ENCODE peak calls at places on chromosomes 1 and 21, in eight cellular contexts. B, Z, S, K, F, X, A and Y are unnamed samples.

GRCh38 chr1:87511449-87511848 is 182.8 kb downstream of the LMO4 start:
- DNase-seq in A (no peak), F (no peak), K (no peak), B (no peak), X (no peak), Z (no peak), S (no peak), Y (no peak)

GRCh38 chr1:155976913-155977606 is 1.3 kb downstream of the ARHGEF2 start:
- DNase-seq in Z (no peak), A (peak; percentile 58), B (no peak), X (no peak), K (no peak), S (no peak), F (no peak), Y (no peak)

GRCh38 chr1:27544818-27545612 is 55.0 kb upstream of the WASF2 start:
- DNase-seq in A (no peak), K (no peak), S (no peak), Z (peak; percentile 84), X (no peak), B (no peak), F (no peak), Y (peak; percentile 52)

GRCh38 chr21:37445228-37445627 is 78.7 kb downstream of the DYRK1A start:
- DNase-seq in B (no peak), A (no peak), F (no peak), X (no peak), S (no peak), Z (peak; percentile 64), K (no peak), Y (peak; percentile 87)

GRCh38 chr1:248841702-248842395 is 3.8 kb downstream of the ZNF672 start:
- DNase-seq in B (no peak), K (no peak), F (no peak), Z (peak; percentile 83), S (no peak), A (no peak), X (peak; percentile 74), Y (peak; percentile 77)

GRCh38 chr1:161052899-161053298 is 7.1 kb upstream of the USF1 start:
- DNase-seq in F (no peak), A (no peak), Z (no peak), S (no peak), K (no peak), X (no peak), B (no peak), Y (no peak)

GRCh38 chr1:112696578-112697320 is 10.2 kb downstream of the RHOC start:
- DNase-seq in F (no peak), B (no peak), A (no peak), S (no peak), Z (no peak), K (no peak), X (no peak), Y (no peak)

GRCh38 chr1:101238681-101239094 is 1.9 kb downstream of the S1PR1 start:
- DNase-seq in Z (peak; percentile 92), X (peak; percentile 93), K (peak; percentile 81), B (peak; percentile 68), A (peak; percentile 78), F (peak; percentile 52), S (peak; percentile 86), Y (peak; percentile 94)

GRCh38 chr1:224524679-224525078 is 90.1 kb upstream of the WDR26 start:
- DNase-seq in S (no peak), F (no peak), B (no peak), X (no peak), Z (peak; percentile 58), K (no peak), A (no peak), Y (no peak)

GRCh38 chr1:203626910-203627246 is 246 bp downstream of the ATP2B4 start:
- DNase-seq in F (no peak), S (no peak), Z (no peak), X (peak; percentile 81), A (peak; percentile 83), K (no peak), B (no peak), Y (no peak)

GRCh38 chr1:33097137-33097611 is 16.2 kb downstream of the AZIN2 start:
- DNase-seq in F (no peak), X (no peak), Z (peak; percentile 60), A (no peak), K (no peak), S (no peak), B (no peak), Y (peak; percentile 54)

GRCh38 chr1:28773105-28773504 is 36.4 kb downstream of the YTHDF2 start:
- DNase-seq in X (no peak), F (no peak), K (no peak), Z (no peak), S (no peak), B (no peak), A (no peak), Y (no peak)

GRCh38 chr1:245332513-245332912 is 177.7 kb downstream of the KIF26B start:
- DNase-seq in X (no peak), A (no peak), S (no peak), F (no peak), Z (no peak), B (no peak), K (no peak), Y (no peak)

GRCh38 chr1:55155522-55155921 is 59.6 kb downstream of the USP24 start:
- DNase-seq in Z (no peak), S (no peak), X (peak; percentile 62), F (no peak), K (no peak), A (no peak), B (no peak), Y (peak; percentile 30)

GRCh38 chr1:232635778-232636356 is 5.9 kb upstream of the SIPA1L2 start:
- DNase-seq in A (peak; percentile 39), X (peak; percentile 73), S (no peak), B (no peak), K (no peak), Z (peak; percentile 77), F (no peak), Y (peak; percentile 76)

GRCh38 chr1:28811369-28811765 is 603 bp upstream of the OPRD1 start:
- DNase-seq in X (no peak), A (no peak), F (no peak), B (no peak), Z (no peak), K (no peak), S (no peak), Y (no peak)

GRCh38 chr21:29504751-29505321 is 206.1 kb downstream of the BACH1 start:
- DNase-seq in Z (peak; percentile 50), X (no peak), K (no peak), A (no peak), B (no peak), F (no peak), S (no peak), Y (peak; percentile 38)

GRCh38 chr21:32216293-32216692 is 62.6 kb downstream of the MIS18A start:
- DNase-seq in B (no peak), Z (no peak), F (no peak), K (no peak), S (no peak), A (no peak), X (no peak), Y (no peak)

GRCh38 chr21:32215306-32215685 is 63.6 kb downstream of the MIS18A start:
- DNase-seq in Z (no peak), K (no peak), X (no peak), S (no peak), F (no peak), A (no peak), B (no peak), Y (no peak)

GRCh38 chr21:32209580-32209979 is 69.3 kb downstream of the MIS18A start:
- DNase-seq in K (no peak), A (no peak), S (no peak), Z (no peak), F (no peak), X (no peak), B (no peak), Y (no peak)

GRCh38 chr21:32212116-32212515 is 66.7 kb downstream of the MIS18A start:
- DNase-seq in F (no peak), S (no peak), A (no peak), X (no peak), Z (no peak), K (no peak), B (no peak), Y (no peak)

GRCh38 chr21:32214654-32215305 is 64.1 kb downstream of the MIS18A start:
- DNase-seq in S (no peak), X (no peak), Z (no peak), B (no peak), F (no peak), K (no peak), A (no peak), Y (no peak)
- H3K4me3 ChIP-seq in S (no peak overlapping the region), X (no peak overlapping the region), Z (no peak overlapping the region), B (no peak overlapping the region), F (no peak overlapping the region), K (no peak overlapping the region), A (no peak overlapping the region), Y (no peak overlapping the region)

GRCh38 chr1:212608956-212609700 is 567 bp downstream of the ATF3 start:
- DNase-seq in Z (peak; percentile 52), B (no peak), F (no peak), S (peak; percentile 82), X (peak; percentile 80), K (peak; percentile 49), A (peak; percentile 89), Y (peak; percentile 52)

GRCh38 chr1:212609701-212610574 is 1.4 kb downstream of the ATF3 start:
- DNase-seq in Z (peak; percentile 29), B (no peak), A (no peak), X (no peak), S (no peak), K (no peak), F (no peak), Y (no peak)

GRCh38 chr1:212611000-212611636 is 2.6 kb downstream of the ATF3 start:
- DNase-seq in Z (no peak), A (no peak), K (no peak), B (no peak), S (no peak), X (no peak), F (no peak), Y (no peak)

GRCh38 chr1:212612251-212612961 is 3.8 kb downstream of the ATF3 start:
- DNase-seq in F (no peak), S (no peak), A (no peak), K (no peak), B (no peak), Z (no peak), X (no peak), Y (no peak)

GRCh38 chr1:212610575-212610967 is 2.0 kb downstream of the ATF3 start:
- DNase-seq in F (no peak), K (no peak), S (no peak), B (no peak), Z (no peak), A (no peak), X (no peak), Y (no peak)
- H3K4me3 ChIP-seq in F (peak overlapping the region; percentile 74), K (no peak overlapping the region), S (peak overlapping the region; percentile 88), B (peak overlapping the region; percentile 91), Z (no peak overlapping the region), A (no peak overlapping the region), X (peak overlapping the region; percentile 86), Y (no peak overlapping the region)

GRCh38 chr1:153533689-153534201 is 2.0 kb downstream of the S100A6 start:
- DNase-seq in Z (peak; percentile 87), A (peak; percentile 31), S (peak; percentile 88), X (no peak), F (peak; percentile 86), B (peak; percentile 51), K (peak; percentile 77), Y (peak; percentile 81)
- H3K4me3 ChIP-seq in Z (peak overlapping the region; percentile 100), A (no peak overlapping the region), S (peak overlapping the region; percentile 90), X (peak overlapping the region; percentile 55), F (peak overlapping the region; percentile 75), B (peak overlapping the region; percentile 89), K (no peak overlapping the region), Y (peak overlapping the region; percentile 67)

DNA sequence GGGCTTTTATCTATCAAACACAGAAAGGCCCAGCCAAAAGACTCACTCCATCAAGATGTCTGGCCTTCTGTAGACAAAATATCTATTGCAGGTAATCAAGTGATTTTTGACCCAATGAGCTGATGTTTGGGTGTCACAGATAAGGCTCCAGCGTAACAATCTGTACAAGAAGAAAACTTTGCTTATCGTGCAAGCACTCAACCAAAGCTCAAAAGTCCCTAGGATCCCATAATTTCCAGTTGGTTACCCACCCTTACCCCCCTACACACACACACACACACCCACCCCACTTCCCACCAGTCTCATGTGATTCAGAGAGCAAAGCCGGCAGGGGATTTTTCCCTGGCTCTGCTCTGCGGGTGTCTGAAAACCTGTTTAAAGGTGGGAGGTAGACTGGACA is 5.8 kb downstream of the ITPKB start:
- DNase-seq in S (no peak), K (no peak), F (no peak), Z (no peak), A (no peak), X (no peak), B (no peak), Y (no peak)
- H3K4me3 ChIP-seq in S (peak overlapping the region; percentile 39), K (no peak overlapping the region), F (no peak overlapping the region), Z (no peak overlapping the region), A (no peak overlapping the region), X (no peak overlapping the region), B (peak overlapping the region; percentile 28), Y (no peak overlapping the region)